ENCODE peak calls at places on chromosomes 16 and 17, in four cellular contexts. One of them, this sample, is unnamed.

GRCh38 chr16:14050297-14051027 is 20.7 kb upstream of the MRTFB start:
- DNase-seq in H1: peak
- DNase-seq in GM12878: no peak
- DNase-seq in SK-N-SH: no peak
- DNase-seq in this sample: no peak

GRCh38 chr16:77767826-77768225 is 20.5 kb upstream of the VAT1L start:
- DNase-seq in H1: no peak
- DNase-seq in GM12878: no peak
- DNase-seq in SK-N-SH: no peak
- DNase-seq in this sample: no peak

GRCh38 chr16:87829123-87829980 is 40.0 kb downstream of the SLC7A5 start:
- DNase-seq in H1: no peak
- DNase-seq in GM12878: no peak
- DNase-seq in SK-N-SH: no peak
- DNase-seq in this sample: no peak

GRCh38 chr17:8922451-8922850 is 43.1 kb downstream of the PIK3R5 start:
- DNase-seq in H1: no peak
- DNase-seq in GM12878: no peak
- DNase-seq in SK-N-SH: no peak
- DNase-seq in this sample: no peak

GRCh38 chr16:9090101-9090959 is 1.1 kb upstream of the HAPSTR1 start:
- DNase-seq in H1: no peak
- DNase-seq in GM12878: no peak
- DNase-seq in SK-N-SH: peak
- DNase-seq in this sample: peak

GRCh38 chr17:76145231-76146052 is 4.4 kb upstream of the FOXJ1 start:
- DNase-seq in H1: no peak
- DNase-seq in GM12878: peak
- DNase-seq in SK-N-SH: no peak
- DNase-seq in this sample: no peak

GRCh38 chr17:79938696-79939435 is 96.8 kb downstream of the TBC1D16 start:
- DNase-seq in H1: no peak
- DNase-seq in GM12878: no peak
- DNase-seq in SK-N-SH: no peak
- DNase-seq in this sample: no peak

GRCh38 chr17:65584604-65585521 is 23.4 kb upstream of the AXIN2 start:
- DNase-seq in H1: no peak
- DNase-seq in GM12878: no peak
- DNase-seq in SK-N-SH: no peak
- DNase-seq in this sample: no peak

GRCh38 chr17:50774225-50774803 is 7.0 kb upstream of the ANKRD40CL start:
- DNase-seq in H1: no peak
- DNase-seq in GM12878: no peak
- DNase-seq in SK-N-SH: no peak
- DNase-seq in this sample: no peak

GRCh38 chr16:11056989-11057645 is 112.8 kb downstream of the CLEC16A start:
- DNase-seq in H1: no peak
- DNase-seq in GM12878: no peak
- DNase-seq in SK-N-SH: no peak
- DNase-seq in this sample: no peak

GRCh38 chr17:38469875-38470274 is 41.6 kb downstream of the ARHGAP23 start:
- DNase-seq in H1: no peak
- DNase-seq in GM12878: no peak
- DNase-seq in SK-N-SH: no peak
- DNase-seq in this sample: peak

GRCh38 chr16:3530371-3530914 is 29.6 kb downstream of the CLUAP1 start:
- DNase-seq in H1: no peak
- DNase-seq in GM12878: no peak
- DNase-seq in SK-N-SH: no peak
- DNase-seq in this sample: no peak

GRCh38 chr17:3032258-3033247 is 30.9 kb downstream of the OR1D5 start:
- DNase-seq in H1: no peak
- DNase-seq in GM12878: no peak
- DNase-seq in SK-N-SH: no peak
- DNase-seq in this sample: no peak

GRCh38 chr16:50371936-50372595 is 3.3 kb upstream of the BRD7 start:
- DNase-seq in H1: no peak
- DNase-seq in GM12878: no peak
- DNase-seq in SK-N-SH: peak
- DNase-seq in this sample: peak

GRCh38 chr16:87317766-87318121 is 552 bp upstream of the C16orf95 start:
- DNase-seq in H1: no peak
- DNase-seq in GM12878: no peak
- DNase-seq in SK-N-SH: peak
- DNase-seq in this sample: no peak

GRCh38 chr16:28003021-28003865 is 60.3 kb downstream of the GSG1L start:
- DNase-seq in H1: no peak
- DNase-seq in GM12878: no peak
- DNase-seq in SK-N-SH: no peak
- DNase-seq in this sample: no peak

GRCh38 chr17:73580311-73580710 is 63.9 kb downstream of the SDK2 start:
- DNase-seq in H1: no peak
- DNase-seq in GM12878: no peak
- DNase-seq in SK-N-SH: no peak
- DNase-seq in this sample: no peak

GRCh38 chr17:32696426-32696825 is 180.5 kb downstream of the MYO1D start:
- DNase-seq in H1: no peak
- DNase-seq in GM12878: no peak
- DNase-seq in SK-N-SH: no peak
- DNase-seq in this sample: no peak

GRCh38 chr16:81658373-81658772 is 120.7 kb upstream of the PLCG2 start:
- DNase-seq in H1: no peak
- DNase-seq in GM12878: no peak
- DNase-seq in SK-N-SH: no peak
- DNase-seq in this sample: no peak

GRCh38 chr17:80130992-80131391 is 15.9 kb downstream of the EIF4A3 start:
- DNase-seq in H1: no peak
- DNase-seq in GM12878: no peak
- DNase-seq in SK-N-SH: no peak
- DNase-seq in this sample: no peak

GRCh38 chr17:43402078-43402477 is 3.3 kb downstream of the ARL4D start:
- DNase-seq in H1: no peak
- DNase-seq in GM12878: no peak
- DNase-seq in SK-N-SH: no peak
- DNase-seq in this sample: no peak

GRCh38 chr17:62807812-62808575 is at the start of gene MARCHF10:
- DNase-seq in H1: no peak
- DNase-seq in GM12878: no peak
- DNase-seq in SK-N-SH: peak
- DNase-seq in this sample: peak

GRCh38 chr17:78384479-78385175 is 6.2 kb downstream of the PGS1 start:
- DNase-seq in H1: no peak
- DNase-seq in GM12878: no peak
- DNase-seq in SK-N-SH: no peak
- DNase-seq in this sample: no peak

GRCh38 chr17:78380370-78380769 is 1.9 kb downstream of the PGS1 start:
- DNase-seq in H1: no peak
- DNase-seq in GM12878: no peak
- DNase-seq in SK-N-SH: no peak
- DNase-seq in this sample: no peak

GRCh38 chr17:78379134-78379497 is 667 bp downstream of the PGS1 start:
- DNase-seq in H1: no peak
- DNase-seq in GM12878: no peak
- DNase-seq in SK-N-SH: no peak
- DNase-seq in this sample: no peak

GRCh38 chr17:78383725-78384471 is 5.4 kb downstream of the PGS1 start:
- DNase-seq in H1: no peak
- DNase-seq in GM12878: peak
- DNase-seq in SK-N-SH: no peak
- DNase-seq in this sample: no peak

DNA sequence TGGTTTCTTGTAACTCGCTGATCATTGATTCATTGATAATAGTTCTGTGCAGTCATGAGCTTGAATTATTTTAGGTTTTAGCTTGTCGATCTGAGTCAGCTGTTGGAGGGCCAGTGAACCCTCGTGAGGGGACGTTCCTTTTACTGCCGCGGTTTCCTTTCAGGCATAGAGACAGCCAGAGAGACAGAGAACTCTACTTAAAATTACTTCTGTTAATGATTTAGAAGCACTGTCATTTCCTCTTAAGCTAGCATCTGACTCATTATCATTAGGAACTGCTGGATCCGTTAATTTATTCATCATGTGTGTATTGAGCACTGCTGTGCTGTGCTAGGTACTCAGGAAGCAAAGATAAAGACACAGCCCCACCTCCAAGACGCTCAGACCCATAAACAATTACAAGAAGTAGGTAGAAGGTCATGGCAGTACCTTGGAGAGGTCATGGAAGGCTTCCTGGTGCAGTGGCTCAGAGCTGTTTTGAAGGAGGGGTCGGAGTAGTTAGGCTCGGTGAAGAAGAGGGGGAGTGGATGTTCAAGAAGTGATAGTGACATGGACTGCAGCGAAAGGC is 3.2 kb downstream of the PGS1 start:
- DNase-seq in H1: no peak
- DNase-seq in GM12878: no peak
- DNase-seq in SK-N-SH: no peak
- DNase-seq in this sample: peak
- H3K4me2 ChIP-seq in H1: peak
- H3K4me2 ChIP-seq in GM12878: peak
- H3K4me2 ChIP-seq in SK-N-SH: peak
- H3K4me2 ChIP-seq in this sample: peak

DNA sequence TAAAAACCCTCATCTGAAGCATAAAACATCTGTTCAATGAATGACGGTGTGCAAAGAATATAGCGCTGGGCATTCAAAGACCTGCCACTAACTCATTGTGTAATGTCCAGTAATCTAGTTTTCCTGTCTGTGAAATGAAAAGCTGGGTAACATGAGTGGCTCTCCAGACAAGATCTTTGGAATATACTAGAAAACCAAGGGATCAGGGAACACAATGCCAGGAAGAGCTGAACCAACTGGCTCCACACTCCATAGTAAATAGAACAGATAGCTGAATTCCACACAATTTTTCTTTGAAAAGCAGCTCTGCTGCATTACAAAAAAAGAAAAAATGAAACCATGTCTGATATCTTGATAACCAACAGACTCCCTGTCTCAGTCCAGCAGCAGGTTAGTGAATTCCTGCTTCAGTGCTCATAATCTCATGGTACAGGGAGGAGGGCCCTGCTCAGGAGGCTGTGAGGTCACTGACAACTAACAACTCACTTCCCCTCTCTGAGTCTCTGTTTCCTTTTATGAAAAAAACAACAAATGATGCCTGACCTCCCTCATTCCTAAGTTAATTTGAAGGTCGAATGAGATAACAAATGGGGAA is 97.1 kb downstream of the CDH11 start:
- DNase-seq in H1: no peak
- DNase-seq in GM12878: no peak
- DNase-seq in SK-N-SH: no peak
- DNase-seq in this sample: no peak
- TF ChIP-seq TAF1 in H1: no peak
- TF ChIP-seq TAF1 in GM12878: no peak
- TF ChIP-seq TAF1 in SK-N-SH: no peak
- TF ChIP-seq TAF1 in this sample: no peak

DNA sequence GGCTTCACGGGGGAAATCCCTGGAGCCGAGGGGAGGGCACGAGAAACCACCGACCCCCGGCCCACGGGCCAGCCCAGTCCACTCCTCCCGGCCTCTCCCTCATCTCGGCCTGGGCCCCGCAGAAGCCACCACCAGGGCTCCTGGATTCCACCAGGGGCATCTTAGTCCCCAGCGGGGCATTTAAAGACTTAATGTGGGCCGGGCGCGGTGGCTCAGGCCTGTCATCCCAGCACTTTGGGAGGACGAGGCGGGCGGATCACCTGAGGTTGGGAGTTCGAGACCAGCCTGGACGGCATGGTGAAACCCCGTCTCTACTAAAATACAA is 24.1 kb upstream of the ABR start:
- DNase-seq in H1: no peak
- DNase-seq in GM12878: no peak
- DNase-seq in SK-N-SH: no peak
- DNase-seq in this sample: no peak
- H3K4me2 ChIP-seq in H1: peak
- H3K4me2 ChIP-seq in GM12878: peak
- H3K4me2 ChIP-seq in SK-N-SH: peak
- H3K4me2 ChIP-seq in this sample: no peak

DNA sequence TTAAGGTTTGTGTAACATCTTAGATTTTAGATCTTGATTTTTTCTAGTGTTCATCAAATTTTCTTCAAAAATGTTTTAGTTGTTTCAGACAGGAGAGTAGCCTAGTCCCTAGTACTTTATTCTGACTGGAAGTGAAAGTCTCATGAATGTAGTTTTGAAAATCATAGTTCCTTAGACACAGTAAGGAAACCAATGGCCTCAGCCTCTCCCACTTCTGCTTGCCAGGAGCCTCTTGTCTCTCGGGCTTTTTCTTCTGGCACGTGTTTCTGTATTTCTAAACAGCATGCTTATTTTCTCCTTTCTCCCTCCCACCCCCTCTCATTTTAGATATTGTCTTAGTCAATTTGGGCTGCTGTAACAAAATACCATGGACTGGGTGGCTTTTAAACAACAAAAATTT is 9.8 kb downstream of the SLFN5 start:
- DNase-seq in H1: no peak
- DNase-seq in GM12878: no peak
- DNase-seq in SK-N-SH: no peak
- DNase-seq in this sample: no peak
- TF ChIP-seq TAF1 in H1: no peak
- TF ChIP-seq TAF1 in GM12878: no peak
- TF ChIP-seq TAF1 in SK-N-SH: no peak
- TF ChIP-seq TAF1 in this sample: no peak

DNA sequence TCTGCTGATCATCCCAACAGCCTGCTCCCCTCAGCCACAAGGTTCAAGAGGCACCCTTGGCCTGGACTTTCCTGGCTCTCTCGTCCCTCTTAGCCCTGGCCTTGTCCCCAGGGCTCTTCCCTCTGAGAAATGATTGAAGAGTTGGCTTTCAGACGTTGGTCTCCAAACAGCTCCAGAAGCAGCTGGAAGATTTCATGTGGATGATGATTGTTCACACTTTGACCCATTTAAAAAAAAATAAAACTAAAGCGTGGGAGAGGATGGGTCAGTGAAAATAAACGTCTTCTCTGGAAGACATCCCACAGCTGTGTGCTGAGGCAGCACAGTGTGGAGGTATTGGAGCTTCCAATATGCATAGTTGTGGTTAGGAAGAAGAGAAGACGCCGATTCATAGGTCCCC is 54.7 kb upstream of the CDH11 start:
- DNase-seq in H1: no peak
- DNase-seq in GM12878: no peak
- DNase-seq in SK-N-SH: no peak
- DNase-seq in this sample: no peak
- H3K4me2 ChIP-seq in H1: no peak
- H3K4me2 ChIP-seq in GM12878: no peak
- H3K4me2 ChIP-seq in SK-N-SH: no peak
- H3K4me2 ChIP-seq in this sample: no peak

This sample was measured in K562.